ENCODE peak calls at places on chromosomes 5 and 9, in eight cellular contexts. L is brain microvascular endothelial cell; N is GM12865; I is activated T-helper 1 cell treated with anti-CD3 and anti-CD28 coated beads, Interleukin-12 subunit alpha, Interleukin-12 subunit beta, Interleukin-2, Interleukin-4 antibody, amounts not matched to agents 30 ng/mL and 10 ng/mL and 1 ng/mL, durations not matched to agents 14 hours and 24 hours and 36 hours; J is fibroblast of lung; Z is activated CD4-positive, CD25-positive, alpha-beta regulatory T cell treated with anti-CD3 and anti-CD28 coated beads, Interleukin-2, amount 50 U/mL, for 16 hours; E is NCI-H1092; Q is DMS 273 treated with DMSO at 0.1 percent for 48 hours. K is an unnamed sample.

GRCh38 chr5:98938459-98938858 is 9.7 kb upstream of the CHD1 start:
- DNase-seq in I (no peak), J (peak; percentile 24), N (no peak), L (peak; percentile 52), Q (no peak), Z (no peak), E (no peak), K (no peak)

GRCh38 chr9:76181020-76181641 is 213.1 kb downstream of the RFK start:
- DNase-seq in N (peak; percentile 7), Q (no peak), E (no peak), L (peak; percentile 93), I (peak; percentile 9), Z (no peak), J (peak; percentile 21), K (peak; percentile 39)

GRCh38 chr5:1736065-1736464 is 63.6 kb downstream of the MRPL36 start:
- DNase-seq in Z (no peak), E (no peak), Q (no peak), J (no peak), L (no peak), I (no peak), N (no peak), K (no peak)

GRCh38 chr5:59142927-59143326 is 560.1 kb downstream of the RAB3C start:
- DNase-seq in L (no peak), E (no peak), I (no peak), N (no peak), J (no peak), Z (no peak), Q (no peak), K (no peak)

GRCh38 chr9:112493738-112494137 is 7.1 kb downstream of the KIAA1958 start:
- DNase-seq in I (no peak), J (peak; percentile 36), L (no peak), E (no peak), Q (no peak), N (no peak), Z (no peak), K (no peak)

GRCh38 chr9:21796768-21797167 is 5.7 kb upstream of the MTAP start:
- DNase-seq in E (no peak), I (no peak), J (no peak), Q (no peak), N (no peak), L (no peak), Z (no peak), K (no peak)

GRCh38 chr5:90570034-90570433 is 11.4 kb downstream of the ADGRV1 start:
- DNase-seq in Z (no peak), I (no peak), E (no peak), Q (no peak), L (no peak), N (no peak), J (no peak), K (no peak)

GRCh38 chr5:33969572-33970452 is 14.7 kb downstream of the SLC45A2 start:
- DNase-seq in N (peak; percentile 65), L (peak; percentile 49), J (peak; percentile 79), E (no peak), Z (no peak), I (no peak), Q (no peak), K (peak; percentile 51)

GRCh38 chr5:180830253-180831138 is 27.9 kb upstream of the MGAT1 start:
- DNase-seq in L (no peak), N (peak; percentile 87), Z (peak; percentile 48), Q (no peak), E (no peak), J (peak; percentile 49), I (peak; percentile 64), K (peak; percentile 83)

GRCh38 chr5:160651682-160652645 is 200.0 kb downstream of the ATP10B start:
- DNase-seq in Z (no peak), Q (no peak), E (peak; percentile 82), J (no peak), N (no peak), I (no peak), L (no peak), K (no peak)

GRCh38 chr9:71895955-71896354 is 15.0 kb downstream of the ABHD17B start:
- DNase-seq in J (no peak), I (no peak), Z (no peak), Q (no peak), L (no peak), E (no peak), N (no peak), K (no peak)

GRCh38 chr9:135022191-135022870 is 65.1 kb upstream of the OLFM1 start:
- DNase-seq in E (no peak), J (no peak), L (no peak), Q (no peak), N (no peak), I (no peak), Z (no peak), K (no peak)

GRCh38 chr5:41410737-41411136 is 99.7 kb downstream of the PLCXD3 start:
- DNase-seq in Q (no peak), Z (no peak), L (no peak), J (no peak), I (no peak), N (no peak), E (no peak), K (no peak)

GRCh38 chr9:7387844-7388243 is 411.7 kb downstream of the DMAC1 start:
- DNase-seq in E (no peak), J (no peak), Q (no peak), N (no peak), L (no peak), Z (no peak), I (no peak), K (no peak)

GRCh38 chr9:105154723-105155191 is 89.7 kb upstream of the SLC44A1 start:
- DNase-seq in J (peak; percentile 71), N (no peak), I (no peak), L (no peak), Q (no peak), Z (no peak), E (no peak), K (no peak)

GRCh38 chr9:135423725-135424124 is 55.9 kb upstream of the PPP1R26 start:
- DNase-seq in Q (no peak), N (no peak), L (no peak), J (no peak), E (no peak), Z (no peak), I (no peak), K (no peak)

GRCh38 chr9:71521132-71521531 is 247.2 kb downstream of the CEMIP2 start:
- DNase-seq in L (no peak), E (no peak), Q (no peak), J (no peak), I (no peak), Z (no peak), N (no peak), K (no peak)

GRCh38 chr5:19638461-19638860 is 349.5 kb downstream of the CDH18 start:
- DNase-seq in Z (no peak), L (no peak), I (no peak), J (no peak), E (no peak), Q (no peak), N (no peak), K (no peak)

GRCh38 chr5:149062371-149063016 is 368 bp downstream of the SH3TC2 start:
- DNase-seq in L (peak; percentile 77), Q (no peak), E (no peak), J (peak; percentile 47), N (no peak), I (no peak), Z (no peak), K (no peak)

GRCh38 chr9:89919171-89919681 is 314.4 kb downstream of the GADD45G start:
- DNase-seq in J (no peak), N (peak; percentile 57), Q (no peak), E (peak; percentile 43), Z (no peak), I (peak; percentile 41), L (no peak), K (peak; percentile 54)